ENCODE peak calls at places on chromosomes 13 and 19, in six cellular contexts. H is stimulated activated CD8-positive, alpha-beta memory T cell treated with anti-CD3 and anti-CD28 coated beads, Interleukin-4, amount 100 ng/mL, for 1 hour; P is T-cell; G is neural progenitor cell; Q is amniotic stem cell; C is activated naive CD4-positive, alpha-beta T cell. D is an unnamed sample.

GRCh38 chr13:65909501-65909900 is 1320.6 kb downstream of the PCDH9 start:
- DNase-seq in H (no peak), P (no peak), G (no peak), Q (no peak), C (no peak), D (no peak)

GRCh38 chr13:99694251-99694650 is 193.0 kb downstream of the TM9SF2 start:
- DNase-seq in H (no peak), P (no peak), G (no peak), Q (no peak), C (no peak), D (no peak)

GRCh38 chr13:112346899-112347229 is 29.3 kb upstream of the SPACA7 start:
- DNase-seq in H (no peak), P (no peak), G (peak; percentile 76), Q (no peak), C (no peak), D (peak; percentile 81)

GRCh38 chr19:53123400-53123799 is 9.3 kb downstream of the ZNF415 start:
- DNase-seq in H (no peak), P (no peak), G (no peak), Q (no peak), C (no peak), D (no peak)

GRCh38 chr13:94548382-94549240 is 47.3 kb downstream of the TGDS start:
- DNase-seq in H (no peak), P (peak; percentile 46), G (peak; percentile 82), Q (no peak), C (peak; percentile 46), D (peak; percentile 89)

GRCh38 chr13:42788601-42789000 is 7.2 kb downstream of the FAM216B start:
- DNase-seq in H (no peak), P (no peak), G (no peak), Q (no peak), C (no peak), D (no peak)

GRCh38 chr19:17160908-17161307 is 54.2 kb upstream of the USE1 start:
- DNase-seq in H (no peak), P (no peak), G (no peak), Q (no peak), C (no peak), D (no peak)

GRCh38 chr19:45591004-45591637 is 6.5 kb upstream of the OPA3 start:
- DNase-seq in H (no peak), P (no peak), G (peak; percentile 78), Q (no peak), C (peak; percentile 25), D (peak; percentile 58)

GRCh38 chr19:54523403-54523802 is 20.8 kb downstream of the LAIR2 start:
- DNase-seq in H (no peak), P (no peak), G (no peak), Q (no peak), C (no peak), D (no peak)

GRCh38 chr13:41942462-41943094 is 18.3 kb downstream of the VWA8 start:
- DNase-seq in H (no peak), P (no peak), G (peak; percentile 72), Q (peak; percentile 37), C (no peak), D (peak; percentile 16)

GRCh38 chr13:73715114-73715909 is 418.9 kb downstream of the KLF12 start:
- DNase-seq in H (no peak), P (peak; percentile 6), G (no peak), Q (no peak), C (no peak), D (no peak)

GRCh38 chr19:4369888-4370260 is 26.5 kb downstream of the MPND start:
- DNase-seq in H (peak; percentile 34), P (peak; percentile 55), G (peak; percentile 59), Q (no peak), C (peak; percentile 61), D (peak; percentile 69)

GRCh38 chr13:22961835-22962537 is 218.8 kb upstream of the SGCG start:
- DNase-seq in H (no peak), P (no peak), G (no peak), Q (no peak), C (no peak), D (no peak)

GRCh38 chr13:53266757-53267156 is 238.1 kb downstream of the OLFM4 start:
- DNase-seq in H (no peak), P (no peak), G (no peak), Q (no peak), C (no peak), D (no peak)

GRCh38 chr13:75656590-75656989 is 20.5 kb downstream of the LMO7 start:
- DNase-seq in H (no peak), P (no peak), G (no peak), Q (no peak), C (no peak), D (no peak)

GRCh38 chr19:35992902-35993765 is 1.9 kb upstream of the SDHAF1 start:
- DNase-seq in H (no peak), P (no peak), G (no peak), Q (no peak), C (no peak), D (no peak)